ENCODE peak calls at places on chromosomes 1 and 21, in five cellular contexts. L is transverse colon, T is K562, H is A549, B is ovary. V is an unnamed sample.

GRCh38 chr1:37486680-37487618 is 12.6 kb downstream of the ZC3H12A start:
- DNase-seq in L (peak), T (peak), H (peak), B (peak), V (peak)

GRCh38 chr1:117241512-117241911 is 30.8 kb upstream of the VTCN1 start:
- DNase-seq in L (no peak), T (no peak), H (no peak), B (no peak), V (no peak)

GRCh38 chr1:230855886-230856285 is 12.4 kb downstream of the C1orf198 start:
- DNase-seq in L (no peak), T (no peak), H (no peak), B (no peak), V (no peak)

GRCh38 chr1:200641175-200641489 is 20.6 kb upstream of the KIF14 start:
- DNase-seq in L (no peak), T (no peak), H (no peak), B (no peak), V (no peak)

GRCh38 chr1:220767312-220768126 is 19.2 kb upstream of the MTARC1 start:
- DNase-seq in L (no peak), T (no peak), H (no peak), B (no peak), V (no peak)

GRCh38 chr1:204493882-204494280 is 724 bp downstream of the PIK3C2B start:
- DNase-seq in L (peak), T (peak), H (peak), B (peak), V (no peak)

GRCh38 chr1:33654267-33654832 is 181.9 kb downstream of the ZSCAN20 start:
- DNase-seq in L (no peak), T (no peak), H (no peak), B (no peak), V (no peak)

GRCh38 chr1:31326461-31326860 is 29.6 kb downstream of the ZCCHC17 start:
- DNase-seq in L (no peak), T (no peak), H (no peak), B (no peak), V (no peak)

GRCh38 chr1:41740630-41741239 is 178.0 kb downstream of the HIVEP3 start:
- DNase-seq in L (no peak), T (no peak), H (no peak), B (no peak), V (no peak)

GRCh38 chr1:12581179-12581578 is 36.8 kb downstream of the DHRS3 start:
- DNase-seq in L (no peak), T (no peak), H (no peak), B (no peak), V (no peak)

GRCh38 chr1:56576880-56577858 is 2.2 kb downstream of the PLPP3 start:
- DNase-seq in L (no peak), T (no peak), H (peak), B (no peak), V (no peak)

GRCh38 chr1:198030682-198031081 is 113.5 kb downstream of the LHX9 start:
- DNase-seq in L (no peak), T (no peak), H (no peak), B (no peak), V (no peak)

GRCh38 chr1:244599937-244600350 is 53.0 kb upstream of the DESI2 start:
- DNase-seq in L (peak), T (peak), H (peak), B (no peak), V (no peak)

GRCh38 chr21:33293136-33293535 is 27.0 kb downstream of the IL10RB start:
- DNase-seq in L (no peak), T (no peak), H (no peak), B (no peak), V (no peak)

GRCh38 chr1:149997585-149998262 is 12.8 kb downstream of the OTUD7B start:
- DNase-seq in L (no peak), T (no peak), H (no peak), B (no peak), V (no peak)

GRCh38 chr1:185074307-185074706 is 28.9 kb downstream of the RNF2 start:
- DNase-seq in L (no peak), T (no peak), H (no peak), B (no peak), V (no peak)

GRCh38 chr21:33112670-33113596 is 43.0 kb downstream of the OLIG1 start:
- DNase-seq in L (no peak), T (no peak), H (no peak), B (no peak), V (no peak)

GRCh38 chr21:29322570-29322957 is 23.8 kb downstream of the BACH1 start:
- DNase-seq in L (no peak), T (no peak), H (no peak), B (no peak), V (no peak)

GRCh38 chr1:156684227-156684782 is 7.1 kb upstream of the NES start:
- DNase-seq in L (no peak), T (no peak), H (no peak), B (no peak), V (no peak)

GRCh38 chr1:92623187-92623778 is 136.6 kb upstream of the GFI1 start:
- DNase-seq in L (no peak), T (peak), H (peak), B (no peak), V (no peak)

GRCh38 chr1:14820320-14821085 is 222.0 kb downstream of the KAZN start:
- DNase-seq in L (no peak), T (no peak), H (no peak), B (no peak), V (no peak)

GRCh38 chr1:94634977-94635416 is 93.4 kb upstream of the F3 start:
- DNase-seq in L (no peak), T (peak), H (no peak), B (no peak), V (peak)

GRCh38 chr21:36254106-36254941 is 65.7 kb upstream of the MORC3 start:
- DNase-seq in L (no peak), T (no peak), H (no peak), B (no peak), V (no peak)

GRCh38 chr1:32813941-32814739 is 3.0 kb downstream of the YARS1 start:
- DNase-seq in L (no peak), T (no peak), H (peak), B (no peak), V (no peak)

GRCh38 chr1:3596663-3597598 is 14.4 kb downstream of the MEGF6 start:
- DNase-seq in L (no peak), T (no peak), H (no peak), B (no peak), V (no peak)

GRCh38 chr1:227901906-227902640 is 45.7 kb downstream of the WNT9A start:
- DNase-seq in L (no peak), T (peak), H (peak), B (peak), V (peak)

GRCh38 chr1:20008391-20008841 is 29.0 kb upstream of the PLA2G2A start:
- DNase-seq in L (no peak), T (peak), H (peak), B (peak), V (no peak)

GRCh38 chr1:14625587-14626447 is 27.3 kb downstream of the KAZN start:
- DNase-seq in L (no peak), T (no peak), H (no peak), B (no peak), V (no peak)

GRCh38 chr1:195934839-195935557 is 673.2 kb downstream of the KCNT2 start:
- DNase-seq in L (no peak), T (no peak), H (no peak), B (no peak), V (no peak)

GRCh38 chr1:55034476-55035133 is 4.7 kb upstream of the PCSK9 start:
- DNase-seq in L (no peak), T (no peak), H (no peak), B (no peak), V (no peak)

GRCh38 chr1:52552236-52552504 is 722 bp downstream of the TUT4 start:
- DNase-seq in L (peak), T (peak), H (peak), B (peak), V (no peak)

GRCh38 chr1:37175666-37176215 is 141.4 kb upstream of the GRIK3 start:
- DNase-seq in L (no peak), T (peak), H (no peak), B (no peak), V (no peak)

GRCh38 chr1:82838066-82838465 is 1037.3 kb downstream of the ADGRL2 start:
- DNase-seq in L (no peak), T (no peak), H (no peak), B (no peak), V (no peak)

GRCh38 chr21:19781881-19782652 is 1216.1 kb upstream of the NCAM2 start:
- DNase-seq in L (no peak), T (no peak), H (no peak), B (no peak), V (no peak)

GRCh38 chr1:28663871-28664470 is 4.6 kb upstream of the GMEB1 start:
- DNase-seq in L (no peak), T (no peak), H (no peak), B (no peak), V (no peak)

GRCh38 chr21:14119038-14119437 is 91.7 kb downstream of the LIPI start:
- DNase-seq in L (no peak), T (no peak), H (peak), B (no peak), V (no peak)
- TF ChIP-seq CTCF in L (no peak), T (no peak), H (no peak), B (no peak), V (no peak)

GRCh38 chr1:89023026-89023425 is 360 bp upstream of the GBP3 start:
- DNase-seq in L (no peak), T (no peak), H (no peak), B (no peak), V (no peak)
- H3K4me3 ChIP-seq in L (no peak), T (no peak), H (no peak), B (peak), V (peak)

DNA sequence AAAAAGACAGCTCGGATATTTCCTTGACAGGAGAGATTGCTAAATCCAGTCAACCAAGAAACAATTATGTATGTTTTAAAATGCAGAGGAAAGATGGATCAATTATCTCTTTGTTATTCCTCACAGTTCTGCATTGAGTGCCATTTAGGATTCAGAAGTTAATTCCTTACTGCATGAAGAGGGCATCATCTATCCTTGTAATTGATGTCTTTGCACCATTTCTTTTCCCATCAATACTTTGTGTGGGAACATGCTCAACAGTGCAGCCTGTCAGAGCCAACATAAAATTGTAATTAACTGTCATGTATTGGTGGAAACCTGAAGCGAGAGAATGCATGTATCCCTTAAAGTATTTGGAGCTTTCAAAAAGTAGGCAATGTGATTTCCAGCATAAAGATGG is 222.5 kb upstream of the ZP4 start:
- DNase-seq in L (no peak), T (no peak), H (no peak), B (no peak), V (no peak)
- TF ChIP-seq EP300 in L (no peak), T (no peak), H (no peak), B (no peak), V (no peak)

DNA sequence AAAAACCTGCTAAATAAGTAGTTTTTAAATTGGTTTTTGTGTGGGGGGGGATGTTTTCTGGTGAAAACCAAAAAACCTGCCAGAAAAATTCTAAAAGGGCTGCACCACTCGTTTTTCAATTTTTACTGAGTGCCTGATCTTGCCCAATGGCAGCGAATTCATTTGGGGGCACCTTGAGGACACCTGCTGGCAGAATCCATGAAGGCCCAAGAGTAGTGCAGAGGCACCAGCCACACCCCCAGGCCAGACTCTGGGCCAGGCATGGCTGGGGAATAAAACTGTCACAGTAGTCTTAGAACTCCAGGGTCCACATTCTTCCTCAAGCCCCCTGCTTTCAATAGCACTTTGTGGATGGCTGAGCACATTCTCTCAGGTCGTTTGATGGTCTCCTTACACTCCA is 50.3 kb downstream of the GLIS1 start:
- DNase-seq in L (no peak), T (peak), H (peak), B (no peak), V (no peak)
- TF ChIP-seq CTCF in L (no peak), T (no peak), H (no peak), B (no peak), V (no peak)

GRCh38 chr1:203080456-203080855 is 5.4 kb downstream of the MYOG start:
- DNase-seq in L (no peak), T (no peak), H (no peak), B (no peak), V (peak)

GRCh38 chr1:203084588-203085527 is 954 bp downstream of the MYOG start:
- DNase-seq in L (no peak), T (peak), H (peak), B (no peak), V (no peak)

GRCh38 chr1:203081465-203082355 is 4.1 kb downstream of the MYOG start:
- DNase-seq in L (no peak), T (no peak), H (no peak), B (no peak), V (peak)

GRCh38 chr1:203083463-203083921 is 2.3 kb downstream of the MYOG start:
- DNase-seq in L (no peak), T (peak), H (no peak), B (no peak), V (peak)

GRCh38 chr1:203082571-203083462 is 3.0 kb downstream of the MYOG start:
- DNase-seq in L (no peak), T (peak), H (no peak), B (no peak), V (peak)
- H3K4me3 ChIP-seq in L (no peak), T (no peak), H (no peak), B (no peak), V (no peak)

DNA sequence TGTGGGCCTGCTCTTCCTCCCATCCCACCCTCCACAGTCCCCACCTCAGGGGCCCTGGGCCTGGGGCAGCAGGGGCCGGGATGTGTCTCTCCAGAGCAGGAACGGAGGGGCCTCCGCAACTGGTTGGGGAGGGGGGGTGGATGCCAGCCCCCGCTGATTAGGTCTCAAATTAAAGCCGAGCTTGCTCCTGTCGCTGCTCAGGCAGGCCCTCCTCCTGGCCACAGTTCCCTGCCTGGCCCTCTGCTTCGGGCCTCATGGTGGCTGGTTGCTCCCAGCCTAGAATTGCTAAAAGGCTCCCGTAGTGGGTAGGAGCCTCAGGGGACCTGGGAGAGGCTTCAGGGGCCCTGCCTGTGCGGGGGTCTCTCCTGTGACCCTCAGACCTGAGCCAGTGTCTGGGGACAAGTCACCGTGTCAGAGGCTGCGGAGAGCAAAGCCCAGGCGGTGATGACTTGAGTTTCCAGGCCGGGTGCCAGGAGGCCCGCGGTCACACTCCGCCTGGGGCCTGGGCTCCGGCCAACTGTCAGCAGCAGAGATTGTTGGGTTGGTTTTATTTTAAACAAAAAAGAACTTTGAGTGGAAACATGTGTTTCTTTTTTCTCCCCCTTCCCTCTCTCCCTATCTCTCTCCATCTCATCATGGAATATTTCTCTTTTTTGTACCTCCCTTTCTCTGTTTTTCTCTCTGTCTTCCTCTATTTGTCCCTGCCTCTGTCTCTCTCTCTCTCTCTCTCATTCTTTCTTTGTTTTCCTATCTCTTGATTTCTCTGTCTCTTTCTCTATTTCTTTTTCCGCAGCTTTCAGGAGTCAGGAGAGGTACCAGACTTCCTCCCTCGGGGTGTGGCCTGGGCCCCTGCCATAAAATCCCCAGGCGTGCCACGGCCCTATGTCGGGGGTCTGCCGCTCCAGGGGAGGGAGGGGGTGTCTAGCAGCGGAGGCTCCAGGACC is 20.0 kb upstream of the EPHA2 start:
- DNase-seq in L (peak), T (peak), H (peak), B (peak), V (peak)
- TF ChIP-seq EP300 in L (no peak), T (peak), H (no peak), B (no peak), V (no peak)

GRCh38 chr1:189658381-189658780 is 819.3 kb downstream of the BRINP3 start:
- DNase-seq in L (no peak), T (no peak), H (peak), B (no peak), V (no peak)

GRCh38 chr1:189657131-189657530 is 820.5 kb downstream of the BRINP3 start:
- DNase-seq in L (no peak), T (no peak), H (no peak), B (no peak), V (no peak)

GRCh38 chr1:189657715-189658114 is 819.9 kb downstream of the BRINP3 start:
- DNase-seq in L (no peak), T (no peak), H (peak), B (no peak), V (no peak)

GRCh38 chr1:189659731-189660130 is 817.9 kb downstream of the BRINP3 start:
- DNase-seq in L (no peak), T (no peak), H (no peak), B (no peak), V (no peak)

GRCh38 chr1:189662190-189662589 is 815.5 kb downstream of the BRINP3 start:
- DNase-seq in L (no peak), T (no peak), H (peak), B (no peak), V (no peak)
- TF ChIP-seq CTCF in L (no peak), T (no peak), H (no peak), B (no peak), V (no peak)

V was measured in suprapubic skin.